ENCODE peak calls at places on chromosomes 2 and 18, in five cellular contexts. R is psoas muscle, N is T-cell, D is NCI-H1105, W is occipital lobe. Y is an unnamed sample.

GRCh38 chr2:62550466-62550865 is 44.5 kb upstream of the TMEM17 start:
- DNase-seq in R (no peak), N (no peak), D (no peak), W (no peak), Y (no peak)

GRCh38 chr2:10471046-10471571 is 23.0 kb upstream of the ODC1 start:
- DNase-seq in R (no peak), N (no peak), D (no peak), W (no peak), Y (no peak)

GRCh38 chr2:218805627-218806026 is 23.7 kb downstream of the CYP27A1 start:
- DNase-seq in R (no peak), N (no peak), D (no peak), W (no peak), Y (peak)

GRCh38 chr2:9693138-9693520 is 62.3 kb upstream of the YWHAQ start:
- DNase-seq in R (peak), N (no peak), D (no peak), W (no peak), Y (no peak)

GRCh38 chr2:82675186-82675585 is 1783.9 kb downstream of the SUCLG1 start:
- DNase-seq in R (no peak), N (no peak), D (no peak), W (no peak), Y (peak)

GRCh38 chr2:151774506-151774905 is 40.2 kb upstream of the NEB start:
- DNase-seq in R (no peak), N (no peak), D (no peak), W (no peak), Y (peak)

GRCh38 chr2:195575879-195576391 is 81.1 kb upstream of the SLC39A10 start:
- DNase-seq in R (no peak), N (no peak), D (peak), W (no peak), Y (peak)

GRCh38 chr2:207097278-207097677 is 68.5 kb downstream of the KLF7 start:
- DNase-seq in R (no peak), N (no peak), D (no peak), W (no peak), Y (no peak)

GRCh38 chr18:69584429-69584828 is 183.7 kb downstream of the DOK6 start:
- DNase-seq in R (no peak), N (no peak), D (no peak), W (no peak), Y (no peak)

GRCh38 chr18:23198217-23198845 is 63.0 kb downstream of the CABLES1 start:
- DNase-seq in R (no peak), N (no peak), D (no peak), W (no peak), Y (no peak)

GRCh38 chr2:240467659-240468299 is 32.3 kb downstream of the GPC1 start:
- DNase-seq in R (peak), N (no peak), D (no peak), W (no peak), Y (no peak)

GRCh38 chr18:25646971-25647370 is 295.0 kb upstream of the ZNF521 start:
- DNase-seq in R (no peak), N (no peak), D (no peak), W (no peak), Y (no peak)

GRCh38 chr2:96553176-96553956 is 16.8 kb downstream of the ARID5A start:
- DNase-seq in R (peak), N (no peak), D (no peak), W (no peak), Y (no peak)

GRCh38 chr2:228408529-228409227 is 227.2 kb upstream of the SPHKAP start:
- DNase-seq in R (no peak), N (no peak), D (no peak), W (no peak), Y (no peak)

GRCh38 chr2:167249197-167249596 is 360.9 kb downstream of the XIRP2 start:
- DNase-seq in R (no peak), N (no peak), D (no peak), W (no peak), Y (no peak)

GRCh38 chr18:6013101-6013790 is 117.9 kb upstream of the TMEM200C start:
- DNase-seq in R (no peak), N (no peak), D (no peak), W (peak), Y (no peak)

GRCh38 chr2:238790126-238790820 is 57.6 kb upstream of the TWIST2 start:
- DNase-seq in R (no peak), N (no peak), D (no peak), W (no peak), Y (no peak)

GRCh38 chr2:27833931-27834330 is 56.3 kb downstream of the RBKS start:
- DNase-seq in R (no peak), N (no peak), D (no peak), W (no peak), Y (no peak)

GRCh38 chr2:109529532-109530449 is 84.0 kb downstream of the SEPTIN10 start:
- DNase-seq in R (no peak), N (no peak), D (no peak), W (no peak), Y (no peak)

GRCh38 chr2:147425437-147426038 is 419.3 kb upstream of the ACVR2A start:
- DNase-seq in R (no peak), N (no peak), D (no peak), W (no peak), Y (no peak)

GRCh38 chr2:145822892-145823534 is 1303.1 kb upstream of the ZEB2 start:
- DNase-seq in R (no peak), N (no peak), D (no peak), W (no peak), Y (no peak)

GRCh38 chr2:32668254-32668653 is 40.4 kb downstream of the TTC27 start:
- DNase-seq in R (no peak), N (no peak), D (no peak), W (no peak), Y (no peak)

GRCh38 chr2:137865954-137866540 is 98.2 kb upstream of the HNMT start:
- DNase-seq in R (no peak), N (peak), D (peak), W (no peak), Y (peak)

GRCh38 chr2:210997373-210997772 is 441.0 kb downstream of the CPS1 start:
- DNase-seq in R (no peak), N (no peak), D (no peak), W (no peak), Y (peak)

GRCh38 chr2:155377178-155377780 is 678.8 kb downstream of the KCNJ3 start:
- DNase-seq in R (no peak), N (no peak), D (peak), W (no peak), Y (peak)

GRCh38 chr18:8706981-8707940 is 1.9 kb downstream of the MTCL1 start:
- DNase-seq in R (peak), N (no peak), D (peak), W (peak), Y (peak)

GRCh38 chr2:100137877-100138570 is 4.4 kb downstream of the AFF3 start:
- DNase-seq in R (no peak), N (no peak), D (no peak), W (no peak), Y (no peak)

GRCh38 chr18:76686737-76687231 is 135.6 kb upstream of the ZNF236 start:
- DNase-seq in R (peak), N (no peak), D (peak), W (peak), Y (peak)

GRCh38 chr2:66534461-66534860 is 99.5 kb downstream of the MEIS1 start:
- DNase-seq in R (no peak), N (no peak), D (no peak), W (no peak), Y (no peak)

GRCh38 chr2:64807417-64807816 is 153.7 kb upstream of the SERTAD2 start:
- DNase-seq in R (no peak), N (no peak), D (no peak), W (peak), Y (peak)

GRCh38 chr18:36786686-36787085 is 42.1 kb downstream of the TPGS2 start:
- DNase-seq in R (peak), N (no peak), D (no peak), W (no peak), Y (no peak)

GRCh38 chr2:189049709-189050108 is 75.5 kb downstream of the COL3A1 start:
- DNase-seq in R (no peak), N (no peak), D (no peak), W (no peak), Y (no peak)

GRCh38 chr2:63023444-63023843 is 27.2 kb upstream of the OTX1 start:
- DNase-seq in R (no peak), N (no peak), D (no peak), W (no peak), Y (peak)

GRCh38 chr2:54122939-54123338 is 7.5 kb downstream of the ACYP2 start:
- DNase-seq in R (no peak), N (no peak), D (no peak), W (peak), Y (peak)